ENCODE peak calls at places on chromosomes 12 and 14, in four cellular contexts. Y is H9, H is IMR-90, X is GM23248. O is an unnamed sample.

GRCh38 chr14:30681752-30682355 is 59.7 kb downstream of the SCFD1 start:
- DNase-seq in H (peak), Y (no peak), X (peak), O (peak)

GRCh38 chr12:105317942-105318614 is 12.4 kb upstream of the C12orf75 start:
- DNase-seq in X (peak), H (no peak), Y (no peak), O (no peak)

GRCh38 chr14:41875113-41875512 is 268.4 kb downstream of the LRFN5 start:
- DNase-seq in H (no peak), Y (no peak), X (peak), O (no peak)

GRCh38 chr14:63454863-63455622 is 88.1 kb downstream of the PPP2R5E start:
- DNase-seq in X (peak), H (peak), Y (no peak), O (no peak)

GRCh38 chr12:22518067-22518719 is 26.1 kb downstream of the C2CD5 start:
- DNase-seq in X (no peak), H (peak), Y (no peak), O (no peak)

GRCh38 chr14:71309756-71310155 is 402.5 kb downstream of the PCNX1 start:
- DNase-seq in Y (no peak), H (no peak), X (no peak), O (no peak)

GRCh38 chr14:23438130-23438893 is 2.9 kb upstream of the MYH7 start:
- DNase-seq in H (no peak), X (no peak), Y (peak), O (no peak)

GRCh38 chr14:38078393-38078792 is 129.3 kb upstream of the SSTR1 start:
- DNase-seq in Y (no peak), H (no peak), X (no peak), O (no peak)

GRCh38 chr12:67937822-67938221 is 51.4 kb upstream of the IFNG-AS1 start:
- DNase-seq in X (no peak), H (no peak), Y (no peak), O (no peak)

GRCh38 chr14:58297412-58297761 is 968 bp upstream of the ARID4A start:
- DNase-seq in H (no peak), X (peak), Y (no peak), O (no peak)

GRCh38 chr12:78271546-78271945 is 440.9 kb downstream of the NAV3 start:
- DNase-seq in Y (no peak), H (peak), X (peak), O (no peak)

GRCh38 chr14:57747036-57747435 is 118.9 kb downstream of the SLC35F4 start:
- DNase-seq in Y (no peak), X (peak), H (no peak), O (peak)

GRCh38 chr12:110637869-110638441 is 24.0 kb downstream of the TCTN1 start:
- DNase-seq in Y (no peak), X (no peak), H (no peak), O (no peak)

GRCh38 chr14:79493081-79493652 is 718.1 kb downstream of the DIO2 start:
- DNase-seq in H (peak), X (no peak), Y (no peak), O (no peak)

GRCh38 chr12:12357697-12358476 is 1.0 kb downstream of the BORCS5 start:
- DNase-seq in Y (no peak), H (peak), X (peak), O (no peak)

GRCh38 chr12:69570545-69571399 is 14.5 kb upstream of the CCT2 start:
- DNase-seq in H (peak), X (peak), Y (no peak), O (peak)

GRCh38 chr12:122087431-122088180 is 9.1 kb downstream of the MLXIP start:
- DNase-seq in Y (no peak), X (no peak), H (no peak), O (no peak)

GRCh38 chr14:53954551-53955233 is 1.9 kb downstream of the BMP4 start:
- DNase-seq in X (peak), H (peak), Y (no peak), O (no peak)

GRCh38 chr12:56718167-56718566 is 6.9 kb downstream of the NACA start:
- DNase-seq in H (no peak), X (no peak), Y (no peak), O (no peak)

GRCh38 chr14:22547309-22547947 is 41.6 kb downstream of the DAD1 start:
- DNase-seq in X (peak), H (no peak), Y (no peak), O (no peak)

GRCh38 chr12:639988-640387 is 23.3 kb downstream of the NINJ2 start:
- DNase-seq in H (no peak), X (no peak), Y (no peak), O (no peak)

GRCh38 chr14:77133718-77134338 is 7.8 kb downstream of the ZDHHC22 start:
- DNase-seq in H (peak), Y (peak), X (peak), O (no peak)

GRCh38 chr12:40198601-40199000 is 26.2 kb upstream of the LRRK2 start:
- DNase-seq in X (peak), Y (no peak), H (peak), O (no peak)

GRCh38 chr12:131101006-131101405 is 147.3 kb downstream of the ADGRD1 start:
- DNase-seq in H (no peak), X (no peak), Y (peak), O (no peak)

GRCh38 chr12:92987362-92987761 is 58.3 kb upstream of the EEA1 start:
- DNase-seq in X (peak), Y (no peak), H (peak), O (peak)

GRCh38 chr12:92987846-92988621 is 58.9 kb upstream of the EEA1 start:
- DNase-seq in X (no peak), H (no peak), Y (peak), O (no peak)

GRCh38 chr12:92989715-92990484 is 60.8 kb upstream of the EEA1 start:
- DNase-seq in H (no peak), X (no peak), Y (no peak), O (no peak)

GRCh38 chr12:92991134-92991533 is 62.0 kb upstream of the EEA1 start:
- DNase-seq in Y (no peak), H (no peak), X (no peak), O (no peak)

DNA sequence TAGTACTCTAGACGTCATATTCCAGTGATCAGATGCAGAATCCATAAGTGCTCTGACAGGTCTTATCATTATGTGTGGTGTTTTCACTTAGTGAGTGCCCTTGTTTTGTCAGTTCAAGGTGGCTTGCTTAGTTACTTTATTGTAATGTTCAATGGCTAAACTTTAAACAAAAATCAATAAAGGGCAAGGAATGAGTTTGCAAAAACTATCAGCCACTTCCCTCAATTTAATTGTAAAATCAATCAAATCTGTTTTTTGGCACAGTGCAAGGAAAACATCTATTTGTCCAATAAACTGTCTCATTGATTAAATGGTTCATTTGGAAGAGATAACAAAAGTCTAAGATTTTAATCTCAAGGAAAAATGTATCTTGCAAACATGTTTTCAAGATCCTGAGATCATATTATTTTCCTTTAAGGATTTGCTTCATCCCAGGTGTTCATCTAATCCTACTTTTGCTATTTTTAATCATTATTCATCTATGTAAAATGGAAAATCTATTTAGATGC is 59.6 kb upstream of the EEA1 start:
- DNase-seq in X (no peak), Y (no peak), H (no peak), O (no peak)
- H3K4me2 ChIP-seq in X (no peak), Y (no peak), H (no peak), O (no peak)

DNA sequence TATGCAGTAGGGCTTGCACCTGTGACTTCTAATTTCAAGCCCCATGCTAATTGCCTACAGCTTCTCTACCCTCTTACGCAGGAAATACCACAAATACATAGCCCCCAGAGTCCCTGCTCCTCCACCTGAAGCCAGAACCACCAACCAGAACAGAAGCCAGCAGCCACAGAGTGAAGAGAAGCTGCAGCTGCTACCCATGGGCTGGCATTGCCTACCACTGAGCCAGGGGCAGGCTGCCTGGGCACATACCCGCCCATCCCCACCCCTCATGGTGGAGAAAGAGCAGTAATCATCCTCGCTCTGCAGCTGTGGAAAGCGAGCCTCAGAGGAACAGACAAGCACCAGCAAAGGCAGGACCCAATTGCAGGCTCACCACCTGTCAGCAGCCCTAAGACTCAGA is 11.2 kb upstream of the CD9 start:
- DNase-seq in Y (no peak), H (no peak), X (no peak), O (no peak)
- H3K4me2 ChIP-seq in Y (no peak), H (no peak), X (no peak), O (no peak)

GRCh38 chr12:13588574-13588973 is 392.0 kb downstream of the EMP1 start:
- DNase-seq in Y (no peak), H (no peak), X (no peak), O (no peak)

GRCh38 chr12:13592063-13592942 is 389.1 kb downstream of the GRIN2B start:
- DNase-seq in H (no peak), X (no peak), Y (no peak), O (no peak)

GRCh38 chr12:13594731-13595514 is 386.5 kb downstream of the GRIN2B start:
- DNase-seq in Y (no peak), X (no peak), H (no peak), O (no peak)

GRCh38 chr12:13587721-13588389 is 391.3 kb downstream of the EMP1 start:
- DNase-seq in Y (no peak), X (no peak), H (no peak), O (no peak)

GRCh38 chr12:13591488-13591887 is 389.9 kb downstream of the GRIN2B start:
- DNase-seq in Y (no peak), X (no peak), H (no peak), O (no peak)
- H3K4me2 ChIP-seq in Y (no peak), X (no peak), H (no peak), O (peak)

DNA sequence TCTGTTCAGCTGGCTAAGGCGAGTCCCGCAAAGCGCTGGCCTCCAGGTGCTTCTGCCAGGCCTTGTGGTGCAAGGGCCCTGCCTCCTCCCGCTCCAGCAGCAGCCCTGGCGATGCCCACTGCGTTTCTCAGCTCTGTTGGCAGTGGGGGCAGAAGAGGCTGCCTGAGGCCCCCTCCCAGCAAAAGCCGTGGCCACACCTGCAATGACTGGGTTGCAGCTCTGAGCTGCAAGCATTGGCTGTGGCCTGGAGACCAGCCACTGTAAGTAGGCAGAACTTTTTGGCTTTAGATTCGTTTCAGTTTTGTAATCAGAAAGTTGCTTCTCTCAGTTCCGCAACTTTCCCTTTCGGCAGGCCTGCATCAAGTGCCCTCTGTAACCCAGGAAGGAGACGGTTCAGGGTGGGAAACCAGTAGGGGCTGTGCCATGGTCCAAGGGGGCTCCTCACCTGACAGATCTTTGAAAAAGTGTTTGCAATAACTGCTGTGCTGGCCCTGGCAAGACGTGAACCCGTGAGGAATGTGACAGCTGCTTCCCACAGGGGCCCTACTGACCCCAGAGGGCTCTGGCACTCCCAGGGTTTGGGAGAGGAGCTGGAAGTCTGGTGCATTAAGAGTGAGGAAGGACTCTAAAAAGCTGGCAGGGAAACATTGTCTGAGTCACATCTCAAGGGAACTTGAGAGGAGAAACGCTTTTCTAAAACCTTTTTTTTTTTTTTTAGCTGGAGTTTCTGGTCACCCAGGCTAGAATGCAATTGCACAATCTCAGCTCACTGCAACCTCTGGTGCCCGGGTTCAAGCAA is 54.5 kb upstream of the MAX start:
- DNase-seq in H (peak), X (peak), Y (no peak), O (no peak)
- H3K4me2 ChIP-seq in H (peak), X (peak), Y (no peak), O (no peak)

DNA sequence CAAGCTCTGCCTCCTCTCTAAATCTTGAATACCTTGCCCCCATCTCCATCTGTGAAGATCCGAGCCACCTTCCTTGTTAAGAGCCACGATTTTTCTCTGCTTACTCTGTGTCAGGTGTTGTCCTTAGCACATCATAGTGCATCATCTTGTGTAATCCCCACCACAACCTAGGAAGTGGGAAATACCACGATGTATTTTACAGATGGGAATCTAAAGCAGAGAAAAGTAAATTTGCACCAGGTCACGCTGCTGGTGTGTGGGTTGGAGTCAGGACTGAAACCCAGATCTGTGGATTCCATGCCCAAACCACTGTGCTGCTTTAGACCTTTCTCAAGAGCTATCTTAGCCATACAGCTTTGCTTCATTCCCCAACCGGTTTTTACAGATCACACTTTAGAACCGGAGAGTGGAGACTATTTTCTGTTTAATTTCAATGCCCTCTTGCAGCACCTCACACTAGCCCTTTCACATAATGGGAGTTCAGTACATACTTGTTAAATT is 94.6 kb downstream of the PPM1A start:
- DNase-seq in Y (no peak), X (no peak), H (no peak), O (no peak)
- H3K4me2 ChIP-seq in Y (no peak), X (no peak), H (no peak), O (no peak)

GRCh38 chr14:81396108-81396507 is 4.0 kb downstream of the STON2 start:
- DNase-seq in Y (no peak), X (peak), H (no peak), O (no peak)

GRCh38 chr14:81394739-81395138 is 5.4 kb downstream of the STON2 start:
- DNase-seq in Y (no peak), X (no peak), H (no peak), O (no peak)

GRCh38 chr14:81390706-81391105 is 9.4 kb downstream of the STON2 start:
- DNase-seq in X (peak), Y (no peak), H (no peak), O (no peak)

GRCh38 chr14:81392052-81392451 is 8.1 kb downstream of the STON2 start:
- DNase-seq in Y (no peak), H (no peak), X (no peak), O (no peak)

DNA sequence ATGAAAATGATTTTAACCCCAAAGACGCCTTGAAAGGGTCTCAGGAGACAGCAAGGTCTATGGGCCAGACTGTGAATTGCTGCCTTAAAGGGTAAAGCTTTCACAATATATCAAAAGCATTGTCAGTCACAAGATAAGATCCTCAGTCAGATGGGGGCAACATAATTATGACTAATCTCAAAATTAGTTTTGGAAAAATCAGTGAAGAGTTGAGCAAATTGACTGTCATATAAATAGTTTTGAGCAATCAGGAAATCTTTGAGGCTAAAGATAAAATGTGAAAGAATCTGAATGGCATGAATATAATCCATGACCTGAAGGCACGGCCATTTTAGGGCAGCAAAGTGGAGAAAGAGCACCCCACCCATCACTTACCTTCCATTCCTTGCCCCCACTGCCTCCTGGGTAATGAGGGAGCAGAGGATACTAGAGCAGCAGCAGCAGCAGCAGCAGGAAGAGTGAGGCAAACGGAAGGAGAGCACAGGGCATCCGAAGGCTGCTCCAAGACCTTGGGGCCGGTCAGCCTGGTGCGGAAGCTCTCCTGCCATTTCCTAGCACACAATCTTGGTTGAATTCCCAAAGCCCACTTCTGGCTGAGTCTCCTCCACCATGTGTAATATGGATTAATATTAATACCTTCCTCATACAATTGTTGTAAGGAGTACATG is 7.0 kb downstream of the STON2 start:
- DNase-seq in Y (no peak), H (no peak), X (no peak), O (no peak)
- H3K4me2 ChIP-seq in Y (no peak), H (no peak), X (no peak), O (no peak)

GRCh38 chr12:15494329-15495046 is 172.2 kb downstream of the PTPRO start:
- DNase-seq in H (no peak), Y (no peak), X (no peak), O (no peak)

GRCh38 chr12:15497621-15498285 is 175.4 kb downstream of the PTPRO start:
- DNase-seq in Y (no peak), X (no peak), H (no peak), O (no peak)

GRCh38 chr12:15495742-15496141 is 173.4 kb downstream of the PTPRO start:
- DNase-seq in H (no peak), Y (no peak), X (no peak), O (no peak)

GRCh38 chr12:15496738-15497137 is 174.4 kb downstream of the PTPRO start:
- DNase-seq in X (no peak), Y (no peak), H (no peak), O (no peak)
- H3K4me2 ChIP-seq in X (no peak), Y (no peak), H (no peak), O (no peak)

DNA sequence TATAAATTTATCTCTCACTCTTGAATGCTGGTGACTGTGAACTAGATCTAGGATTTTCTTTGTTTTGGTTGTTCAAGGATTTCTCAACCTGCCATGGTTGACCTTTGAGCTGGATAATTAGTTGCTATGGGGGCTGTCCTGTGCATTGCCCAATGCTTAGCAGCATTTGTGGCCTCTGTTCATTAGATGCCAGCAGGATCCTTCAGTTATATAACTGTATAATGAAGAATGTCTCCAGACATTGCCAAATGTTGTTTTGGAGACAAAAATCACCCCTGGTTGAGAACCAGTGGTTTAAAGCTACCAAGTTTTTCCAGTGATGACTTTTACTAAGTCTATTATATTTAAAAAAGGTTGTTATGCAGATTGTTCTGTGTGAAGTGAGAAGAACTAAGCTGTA is 147.9 kb upstream of the STXBP6 start:
- DNase-seq in H (no peak), X (no peak), Y (no peak), O (no peak)
- H3K4me2 ChIP-seq in H (no peak), X (no peak), Y (no peak), O (no peak)